ENCODE peak calls at places on chromosomes 3 and 15, in four cellular contexts. N is colonic mucosa; J is CD4-positive, alpha-beta memory T cell; T is sigmoid colon. R is an unnamed sample. For H3K27me3 and H3K9me3, the result is how much of the 10 kb centered on the place peaks cover.

GRCh38 chr3:38151667-38152265 is 13.3 kb downstream of the MYD88 start:
- DNase-seq in N (no peak), J (peak), T (no peak), R (no peak)

GRCh38 chr15:63597033-63597790 is at the start of gene FBXL22:
- DNase-seq in N (peak), J (no peak), T (peak), R (no peak)

GRCh38 chr3:128486692-128487537 is 6.1 kb downstream of the GATA2 start:
- DNase-seq in N (no peak), J (no peak), T (no peak), R (peak)

GRCh38 chr3:150762662-150763121 is 277 bp downstream of the SIAH2 start:
- DNase-seq in N (no peak), J (peak), T (no peak), R (no peak)

GRCh38 chr3:196238612-196239190 is 22.4 kb downstream of the SLC51A start:
- DNase-seq in N (no peak), J (no peak), T (no peak), R (no peak)

GRCh38 chr3:52810923-52811322 is 16.3 kb downstream of the ITIH3 start:
- DNase-seq in N (no peak), J (no peak), T (no peak), R (no peak)

GRCh38 chr3:188188911-188189310 is 35.0 kb downstream of the LPP start:
- DNase-seq in N (no peak), J (no peak), T (no peak), R (no peak)

GRCh38 chr3:170012683-170013400 is 25.0 kb upstream of the GPR160 start:
- DNase-seq in N (peak), J (no peak), T (no peak), R (no peak)

GRCh38 chr3:48441940-48442339 is 1.9 kb downstream of the TMA7 start:
- DNase-seq in N (no peak), J (no peak), T (no peak), R (no peak)

GRCh38 chr3:15520185-15520584 is 1.3 kb downstream of the COLQ start:
- DNase-seq in N (no peak), J (no peak), T (no peak), R (no peak)

GRCh38 chr3:131361464-131362421 is 19.8 kb upstream of the NUDT16 start:
- DNase-seq in N (peak), J (no peak), T (peak), R (no peak)

GRCh38 chr15:72050700-72051099 is 67.2 kb downstream of the MYO9A start:
- DNase-seq in N (no peak), J (no peak), T (no peak), R (no peak)

GRCh38 chr15:65033659-65034269 is 4.3 kb upstream of the MTFMT start:
- DNase-seq in N (peak), J (no peak), T (no peak), R (no peak)

DNA sequence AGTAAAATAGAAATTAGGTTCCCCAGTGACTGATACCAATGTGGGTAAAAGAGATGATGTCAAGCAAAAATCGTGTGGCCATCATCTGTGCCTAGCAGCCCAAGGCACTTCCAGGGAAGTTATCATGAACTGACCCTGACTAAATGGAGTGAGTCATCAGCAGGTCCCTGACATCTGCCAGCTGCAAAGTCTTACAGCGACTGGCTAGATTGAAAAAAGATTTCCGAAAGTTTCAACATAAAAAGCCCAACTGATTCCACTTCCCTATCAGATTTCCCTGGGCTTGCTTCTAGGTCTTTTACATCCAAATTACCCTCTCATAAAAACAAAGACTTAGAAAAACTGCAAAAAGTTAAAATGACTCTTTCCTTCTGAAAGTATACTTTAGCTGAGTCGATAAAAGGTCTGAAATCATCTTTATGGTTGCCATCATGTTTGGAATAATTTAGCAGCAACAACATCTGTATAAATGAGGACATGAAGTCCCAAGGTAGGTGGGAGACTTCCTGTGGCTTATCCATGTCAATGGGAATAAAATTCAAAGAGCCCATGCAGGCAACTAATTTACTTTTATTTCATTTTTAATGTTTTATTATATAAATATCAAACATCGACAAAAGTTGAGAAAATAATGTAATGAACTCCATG is 342.8 kb downstream of the ERC2 start:
- DNase-seq in N (no peak), J (no peak), T (peak), R (peak)
- H3K4me3 ChIP-seq in N (no peak), J (no peak), T (no peak), R (no peak)

GRCh38 chr3:194098036-194098871 is 37.7 kb upstream of the HES1 start:
- DNase-seq in N (no peak), J (no peak), T (no peak), R (no peak)

GRCh38 chr3:194098872-194099183 is 37.1 kb upstream of the HES1 start:
- DNase-seq in N (no peak), J (no peak), T (no peak), R (no peak)

GRCh38 chr3:194100856-194101390 is 35.0 kb upstream of the HES1 start:
- DNase-seq in N (no peak), J (no peak), T (no peak), R (no peak)

GRCh38 chr3:194097141-194097880 is 38.6 kb upstream of the HES1 start:
- DNase-seq in N (no peak), J (no peak), T (no peak), R (peak)

GRCh38 chr3:194099215-194099614 is 36.7 kb upstream of the HES1 start:
- DNase-seq in N (no peak), J (no peak), T (no peak), R (no peak)
- H3K27me3 ChIP-seq in N (under half), J (under half), T (under half), R (under half)

DNA sequence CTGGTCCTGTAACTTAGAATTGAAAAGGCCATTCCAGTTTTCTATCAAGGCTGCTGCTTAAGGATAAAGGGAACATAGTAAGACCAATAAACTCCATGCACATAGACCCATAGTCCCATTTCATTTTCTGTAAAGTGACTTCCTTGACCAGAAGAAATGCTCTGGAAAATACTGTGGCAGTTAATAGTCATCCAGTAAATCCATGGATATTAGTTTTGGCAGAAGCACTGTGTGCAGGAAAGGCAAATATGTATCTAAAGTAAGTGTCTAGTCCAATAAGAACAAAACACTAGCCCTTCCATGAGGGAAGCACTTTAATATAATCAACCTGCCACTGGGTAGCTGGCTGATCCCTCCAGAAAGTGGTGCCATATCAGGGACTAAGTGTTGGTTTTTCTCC is 19.3 kb upstream of the MKRN3 start:
- DNase-seq in N (no peak), J (no peak), T (no peak), R (no peak)
- H3K9me3 ChIP-seq in N (under half), J (under half), T (under half), R (under half)

DNA sequence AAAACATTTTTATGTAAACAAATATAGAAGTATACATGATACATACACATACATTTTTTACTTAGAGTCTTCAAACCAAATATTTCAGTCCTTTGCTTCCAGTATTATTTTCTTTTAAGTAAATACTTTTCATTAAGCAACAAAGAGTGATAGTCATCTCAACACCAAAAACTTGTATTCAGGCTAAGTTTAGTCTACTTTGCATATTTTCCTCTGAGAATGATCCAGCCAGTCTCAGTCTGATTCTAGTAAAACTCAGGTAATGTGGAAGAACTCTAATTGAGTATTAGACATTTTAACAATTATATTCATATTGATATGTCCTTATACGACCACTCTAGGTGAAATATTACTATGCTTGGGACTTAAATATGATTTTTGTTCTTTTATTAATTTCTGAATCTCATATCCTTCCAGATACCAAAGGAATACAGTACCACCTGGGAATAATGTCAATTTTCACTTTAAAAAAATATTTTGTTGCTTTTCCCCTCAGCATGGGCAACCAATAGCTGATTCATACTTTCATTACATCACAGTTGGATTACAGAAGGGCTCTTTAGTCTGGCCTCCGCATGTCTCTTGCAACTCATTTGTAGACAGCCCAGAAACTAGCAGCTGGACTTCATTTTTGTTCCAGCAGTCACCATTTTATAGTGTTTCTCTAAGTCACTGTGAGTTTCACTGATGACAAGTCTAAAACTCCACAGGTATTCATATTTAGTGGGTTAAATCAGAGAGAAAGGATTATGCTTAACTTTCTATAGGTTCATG is 390.4 kb downstream of the ZBTB20 start:
- DNase-seq in N (no peak), J (no peak), T (peak), R (peak)
- H3K4me3 ChIP-seq in N (no peak), J (no peak), T (no peak), R (no peak)

DNA sequence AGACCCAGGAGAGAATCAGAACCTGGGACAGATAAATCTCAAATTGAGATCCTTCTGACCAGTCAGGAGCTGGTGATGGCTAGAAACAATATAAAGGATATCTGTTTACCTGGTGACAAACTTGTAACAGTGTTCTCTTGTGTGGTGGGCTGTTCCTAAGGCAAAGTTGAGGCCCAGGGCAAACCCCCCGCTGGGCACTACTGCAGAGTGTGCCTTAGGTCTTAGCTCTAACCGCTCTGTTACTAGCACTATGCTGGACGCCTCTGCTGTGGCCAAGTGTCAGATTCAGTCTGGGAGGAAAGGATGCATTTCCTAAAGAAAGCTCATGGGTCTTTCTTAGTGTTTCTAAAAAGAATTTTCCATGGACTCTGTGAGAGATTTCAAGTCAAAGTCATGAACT is 146.5 kb upstream of the MEIS2 start:
- DNase-seq in N (no peak), J (no peak), T (no peak), R (no peak)
- H3K27me3 ChIP-seq in N (under half), J (under half), T (under half), R (under half)

GRCh38 chr15:25089577-25089976 is 134.8 kb downstream of the SNRPN start:
- DNase-seq in N (no peak), J (no peak), T (no peak), R (no peak)
- H3K9me3 ChIP-seq in N (under half), J (under half), T (half or more), R (under half)

GRCh38 chr3:71107926-71108325 is 475.6 kb downstream of the FOXP1 start:
- DNase-seq in N (no peak), J (no peak), T (no peak), R (no peak)
- H3K4me3 ChIP-seq in N (no peak), J (no peak), T (no peak), R (no peak)

GRCh38 chr15:40435331-40436089 is 5.2 kb upstream of the BAHD1 start:
- DNase-seq in N (no peak), J (no peak), T (no peak), R (no peak)

GRCh38 chr15:40438712-40439111 is 2.0 kb upstream of the BAHD1 start:
- DNase-seq in N (no peak), J (no peak), T (no peak), R (no peak)

GRCh38 chr15:40436116-40436891 is 4.4 kb upstream of the BAHD1 start:
- DNase-seq in N (peak), J (no peak), T (no peak), R (no peak)

GRCh38 chr15:40437754-40438687 is 2.7 kb upstream of the BAHD1 start:
- DNase-seq in N (no peak), J (no peak), T (no peak), R (no peak)

DNA sequence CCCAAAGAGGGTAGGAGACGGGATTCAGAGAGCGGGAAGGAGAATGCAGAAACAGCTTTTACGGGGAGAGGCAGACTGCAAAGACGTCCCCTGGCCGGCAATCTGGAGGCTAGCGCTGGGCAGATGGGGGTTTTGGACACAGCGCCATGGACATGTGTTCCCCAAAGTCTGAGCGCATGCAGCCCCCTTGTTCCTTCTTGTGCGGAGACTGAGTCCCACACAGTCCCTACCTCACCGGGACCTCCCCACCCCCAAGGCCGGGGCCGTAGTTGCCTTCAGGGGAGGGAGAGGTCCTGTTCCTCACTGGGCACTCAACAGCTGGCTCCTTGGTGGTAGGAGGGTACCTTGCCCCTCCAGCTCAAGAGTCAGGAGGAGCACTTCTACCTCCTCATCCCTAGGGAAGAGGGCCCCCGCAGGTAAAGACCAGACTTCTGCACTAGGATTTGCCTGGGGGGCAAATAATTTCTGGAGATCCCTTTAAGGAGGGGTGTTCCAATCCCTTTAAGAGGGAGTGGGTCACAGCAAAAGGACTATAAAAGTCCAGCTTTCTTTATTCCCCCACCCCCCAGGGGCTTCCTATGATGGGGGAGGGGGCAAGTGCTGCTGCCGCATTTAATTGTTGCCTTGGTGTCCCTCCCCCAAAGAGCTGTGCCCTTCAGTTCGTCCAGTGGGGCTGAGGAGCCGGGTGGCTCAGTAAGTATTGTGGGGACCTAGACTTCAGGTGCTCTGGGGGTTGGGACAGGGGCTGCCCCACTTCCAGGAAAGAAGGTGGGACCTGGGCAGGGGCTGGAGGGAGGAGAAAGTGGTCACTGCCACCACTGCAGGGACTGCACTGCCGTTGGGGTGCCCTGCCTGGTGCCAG is 3.6 kb upstream of the BAHD1 start:
- DNase-seq in N (no peak), J (no peak), T (no peak), R (no peak)
- H3K27me3 ChIP-seq in N (under half), J (under half), T (under half), R (under half)

R was measured in MG63.